ENCODE peak calls at places on chromosomes 11 and 22, in six cellular contexts. K is endothelial cell of umbilical vein, Q is A549, E is HepG2, L is GM12878, A is K562. N is an unnamed sample.
A peak's percentile ranks its signal among the peaks of the same experiment; 100 is the strongest.

GRCh38 chr22:36398602-36399472 is 11.1 kb upstream of the MYH9 start:
- DNase-seq in A (no peak), L (no peak), E (peak; percentile 51), Q (no peak), K (peak; percentile 86), N (no peak)

GRCh38 chr11:35138949-35139881 is at the start of gene CD44:
- DNase-seq in K (peak; percentile 44), A (peak; percentile 24), E (no peak), L (no peak), Q (peak; percentile 83), N (peak; percentile 88)

GRCh38 chr11:71563401-71563800 is 2.0 kb upstream of the KRTAP5-10 start:
- DNase-seq in A (peak; percentile 52), E (peak; percentile 58), Q (peak; percentile 67), L (no peak), K (peak; percentile 48), N (peak; percentile 68)

GRCh38 chr11:83249972-83250593 is 36.1 kb downstream of the CCDC90B start:
- DNase-seq in K (peak; percentile 46), E (peak; percentile 24), A (peak; percentile 48), L (no peak), Q (peak; percentile 36), N (peak; percentile 61)

GRCh38 chr11:3840289-3840869 is 380 bp downstream of the RHOG start:
- DNase-seq in E (no peak), L (no peak), Q (no peak), K (peak; percentile 60), A (peak; percentile 45), N (peak; percentile 70)

GRCh38 chr11:134119094-134119493 is 50.2 kb downstream of the JAM3 start:
- DNase-seq in E (no peak), A (no peak), L (no peak), K (peak; percentile 34), Q (no peak), N (no peak)

GRCh38 chr11:116379185-116379828 is 393.5 kb downstream of the BUD13 start:
- DNase-seq in Q (no peak), L (no peak), E (peak; percentile 21), A (peak; percentile 47), K (peak; percentile 47), N (peak; percentile 31)

GRCh38 chr11:113841691-113842090 is 33.7 kb downstream of the USP28 start:
- DNase-seq in Q (no peak), L (no peak), A (no peak), K (no peak), E (no peak), N (no peak)

GRCh38 chr11:120510406-120511115 is 987 bp upstream of the GRIK4 start:
- DNase-seq in L (no peak), A (no peak), E (no peak), Q (no peak), K (no peak), N (no peak)

GRCh38 chr11:120512727-120513435 is 1.3 kb downstream of the GRIK4 start:
- DNase-seq in A (no peak), E (no peak), Q (peak; percentile 25), L (no peak), K (no peak), N (no peak)

GRCh38 chr11:120511116-120511803 is at the start of gene GRIK4:
- DNase-seq in E (peak; percentile 52), L (no peak), A (peak; percentile 92), K (peak; percentile 64), Q (peak; percentile 76), N (peak; percentile 81)

GRCh38 chr11:120513436-120514315 is 2.1 kb downstream of the GRIK4 start:
- DNase-seq in L (no peak), K (no peak), A (no peak), Q (no peak), E (no peak), N (no peak)

DNA sequence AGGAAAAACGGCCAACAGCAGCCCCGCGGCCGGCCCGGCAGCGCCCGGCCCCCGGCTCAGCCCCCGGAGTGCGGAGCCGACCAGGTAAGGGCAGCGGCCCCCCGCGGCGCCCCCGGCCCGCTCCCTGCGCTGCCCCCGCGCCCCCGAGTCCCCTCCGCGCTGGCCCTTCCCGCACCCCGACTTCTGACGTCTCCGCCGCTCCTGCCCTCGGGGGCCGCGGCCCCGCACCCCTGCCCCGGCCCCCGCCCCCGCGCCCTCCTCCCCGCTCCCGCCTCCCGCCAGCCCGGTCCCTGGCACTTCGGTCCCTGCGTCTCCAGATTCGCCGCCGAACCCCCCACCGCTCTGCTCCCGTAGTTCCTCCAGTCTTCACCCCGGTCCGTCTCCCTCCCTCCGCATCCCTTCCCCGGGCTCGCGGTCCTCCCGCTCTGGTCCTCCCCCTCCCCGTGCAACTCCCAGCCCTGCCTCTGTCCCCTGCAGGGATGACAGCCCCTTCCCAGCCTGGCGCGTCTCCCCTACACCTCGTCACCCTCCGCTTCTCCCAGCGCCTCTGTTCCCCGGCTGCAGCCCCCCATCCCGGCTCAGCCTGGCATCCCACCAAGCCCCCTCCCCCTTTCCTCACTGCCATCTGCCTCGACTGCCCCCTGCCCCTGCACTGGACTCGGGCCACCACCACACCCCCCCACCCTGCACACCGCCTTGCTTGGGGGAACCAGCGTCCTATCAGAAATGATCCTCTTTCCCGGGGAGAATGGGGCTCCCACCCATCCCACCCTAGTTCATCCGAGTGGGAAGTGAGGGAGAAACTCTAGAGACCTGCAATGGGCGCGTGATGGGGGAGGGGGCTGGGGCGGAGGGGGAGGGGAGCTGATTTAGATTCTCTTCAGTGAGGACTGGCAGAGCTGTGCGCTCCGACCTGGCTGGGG is 517 bp downstream of the GRIK4 start:
- DNase-seq in K (no peak), Q (no peak), E (no peak), L (no peak), A (peak; percentile 35), N (no peak)
- TF ChIP-seq MYC in K (no peak), Q (no peak), E (no peak), L (no peak), A (no peak), N (no peak)

GRCh38 chr11:111793863-111794262 is 27.7 kb upstream of the PPP2R1B start:
- DNase-seq in L (no peak), Q (no peak), K (no peak), A (no peak), E (no peak), N (no peak)

GRCh38 chr11:111796696-111797095 is 30.5 kb upstream of the PPP2R1B start:
- DNase-seq in L (no peak), Q (no peak), E (no peak), K (no peak), A (no peak), N (no peak)

GRCh38 chr11:111798279-111798678 is 32.1 kb upstream of the PPP2R1B start:
- DNase-seq in K (no peak), L (no peak), A (no peak), E (no peak), Q (no peak), N (peak; percentile 36)

GRCh38 chr11:111795333-111795985 is 29.3 kb upstream of the PPP2R1B start:
- DNase-seq in A (no peak), K (no peak), E (peak; percentile 60), Q (no peak), L (no peak), N (no peak)

GRCh38 chr11:111797145-111797581 is 31.0 kb upstream of the PPP2R1B start:
- DNase-seq in E (no peak), A (peak; percentile 18), K (peak; percentile 53), Q (no peak), L (peak; percentile 34), N (peak; percentile 74)
- TF ChIP-seq MYC in E (no peak), A (no peak), K (no peak), Q (no peak), L (no peak), N (no peak)

GRCh38 chr11:119906376-119906775 is 177.4 kb upstream of the NECTIN1 start:
- DNase-seq in Q (no peak), K (no peak), A (no peak), E (no peak), L (no peak), N (no peak)

GRCh38 chr11:119907122-119907933 is 178.3 kb upstream of the NECTIN1 start:
- DNase-seq in L (no peak), Q (no peak), E (no peak), A (no peak), K (no peak), N (no peak)

GRCh38 chr11:119909077-119909476 is 180.1 kb upstream of the NECTIN1 start:
- DNase-seq in E (no peak), K (no peak), Q (no peak), L (no peak), A (no peak), N (no peak)

GRCh38 chr11:119909495-119909894 is 180.5 kb upstream of the NECTIN1 start:
- DNase-seq in L (no peak), A (no peak), E (no peak), Q (no peak), K (no peak), N (no peak)

DNA sequence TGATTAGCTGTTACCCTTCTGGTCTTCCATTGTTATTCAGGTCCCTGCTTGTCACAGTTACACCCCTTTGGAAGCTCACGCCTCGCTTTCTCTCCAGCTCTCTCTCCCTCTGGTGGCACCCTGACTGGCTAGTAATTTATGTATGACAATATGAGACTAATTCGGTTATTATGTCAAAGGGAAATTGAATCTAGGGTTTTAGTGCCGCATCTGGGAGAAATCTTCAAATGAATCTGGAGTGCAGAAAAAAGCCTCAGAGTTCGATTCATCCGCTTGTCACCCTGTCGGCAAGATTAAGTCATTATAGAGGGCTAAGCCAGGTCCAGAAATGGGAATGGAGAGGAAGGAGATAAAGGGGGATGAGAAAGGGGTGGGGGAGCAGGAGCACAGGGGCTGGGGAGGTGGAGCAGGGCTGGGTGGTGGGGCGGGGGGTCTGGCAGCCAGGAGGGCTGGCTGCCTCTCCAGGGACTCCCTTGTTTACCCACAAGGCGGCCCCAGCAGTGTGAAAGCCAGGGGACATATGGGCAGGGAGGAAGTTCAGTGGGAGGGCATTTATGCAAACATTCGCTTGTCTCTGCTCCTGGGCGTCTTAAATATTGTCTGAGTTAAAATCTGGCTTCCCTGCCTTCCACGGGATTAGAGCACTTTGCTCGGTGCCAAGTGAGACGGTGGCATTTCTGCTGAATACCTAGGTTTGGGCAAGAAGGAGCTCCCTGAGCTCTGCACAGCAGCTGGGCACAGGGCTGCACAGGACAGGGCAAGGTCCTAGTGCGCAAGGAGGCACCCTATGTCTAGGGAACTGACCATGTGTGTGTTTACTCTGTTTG is 179.1 kb upstream of the NECTIN1 start:
- DNase-seq in Q (no peak), E (no peak), A (no peak), L (no peak), K (no peak), N (peak; percentile 31)
- TF ChIP-seq MYC in Q (no peak), E (no peak), A (no peak), L (no peak), K (no peak), N (no peak)

GRCh38 chr22:40235418-40235817 is 57.7 kb downstream of the TNRC6B start:
- DNase-seq in E (no peak), Q (no peak), A (no peak), K (no peak), L (no peak), N (no peak)
- TF ChIP-seq MYC in E (no peak), Q (no peak), A (no peak), K (no peak), L (no peak), N (no peak)

N was measured in NB4.